ENCODE peak calls at places on chromosomes 16 and 17, in five cellular contexts. U is ACHN; G is T-helper 9 cell; A is stimulated activated CD4-positive, alpha-beta T cell treated with anti-CD3 and anti-CD28 coated beads, Interleukin-2, amount 100 ng/mL, for 24 hours; E is midbrain. P is an unnamed sample.

GRCh38 chr16:66717112-66717675 is 20.7 kb upstream of the CMTM4 start:
- DNase-seq in U (peak; percentile 37), G (no peak), A (peak; percentile 20), E (peak; percentile 29), P (no peak)

GRCh38 chr16:84532299-84532724 is 27.9 kb upstream of the MEAK7 start:
- DNase-seq in U (peak; percentile 100), G (no peak), A (no peak), E (no peak), P (peak; percentile 44)

GRCh38 chr16:57600952-57601580 is 27.4 kb upstream of the ADGRG1 start:
- DNase-seq in U (no peak), G (no peak), A (peak; percentile 16), E (no peak), P (no peak)

GRCh38 chr17:14211778-14212177 is 24.9 kb downstream of the CDRT15 start:
- DNase-seq in U (no peak), G (peak; percentile 28), A (peak; percentile 33), E (no peak), P (no peak)

GRCh38 chr17:50661795-50662391 is 27.2 kb downstream of the ABCC3 start:
- DNase-seq in U (peak; percentile 95), G (no peak), A (peak; percentile 31), E (no peak), P (peak; percentile 57)

GRCh38 chr16:47061204-47061603 is 82.5 kb downstream of the NETO2 start:
- DNase-seq in U (no peak), G (no peak), A (no peak), E (no peak), P (no peak)

GRCh38 chr17:42561908-42562844 is at the start of gene COASY:
- DNase-seq in U (peak; percentile 99), G (peak; percentile 87), A (peak; percentile 93), E (peak; percentile 96), P (peak; percentile 99)

GRCh38 chr16:67092227-67092626 is 17.5 kb upstream of the PHAF1 start:
- DNase-seq in U (no peak), G (no peak), A (no peak), E (no peak), P (no peak)

GRCh38 chr16:4426722-4427372 is 1.2 kb downstream of the DNAJA3 start:
- DNase-seq in U (no peak), G (no peak), A (no peak), E (no peak), P (no peak)

GRCh38 chr16:84725481-84726078 is 25.8 kb downstream of the USP10 start:
- DNase-seq in U (no peak), G (no peak), A (no peak), E (no peak), P (no peak)

GRCh38 chr17:49121696-49122292 is 10.8 kb upstream of the B4GALNT2 start:
- DNase-seq in U (no peak), G (no peak), A (no peak), E (no peak), P (no peak)

GRCh38 chr16:49528035-49528434 is 154.4 kb downstream of the C16orf78 start:
- DNase-seq in U (no peak), G (no peak), A (no peak), E (no peak), P (no peak)

GRCh38 chr16:83994087-83994486 is 26.0 kb downstream of the NECAB2 start:
- DNase-seq in U (peak; percentile 51), G (no peak), A (no peak), E (no peak), P (no peak)

GRCh38 chr16:84228321-84228838 is 11.4 kb downstream of the KCNG4 start:
- DNase-seq in U (peak; percentile 97), G (no peak), A (no peak), E (peak; percentile 10), P (peak; percentile 15)

GRCh38 chr16:88686062-88686438 is 257 bp downstream of the SNAI3 start:
- DNase-seq in U (no peak), G (peak; percentile 44), A (peak; percentile 49), E (no peak), P (no peak)

GRCh38 chr16:11076259-11077018 is 132.1 kb downstream of the CLEC16A start:
- DNase-seq in U (no peak), G (no peak), A (peak; percentile 62), E (no peak), P (no peak)

GRCh38 chr17:43468746-43469544 is 14.8 kb upstream of the DHX8 start:
- DNase-seq in U (peak; percentile 65), G (no peak), A (no peak), E (no peak), P (peak; percentile 12)

GRCh38 chr16:55615071-55615470 is 40.7 kb upstream of the SLC6A2 start:
- DNase-seq in U (no peak), G (no peak), A (no peak), E (no peak), P (no peak)

P was measured in cerebellum.